ENCODE peak calls at places on chromosomes 16 and 17, in four cellular contexts. B is A549, O is B cell, H is IMR-90. T is an unnamed sample.

GRCh38 chr16:56332464-56333079 is 92.8 kb downstream of the AMFR start:
- DNase-seq in B (peak), H (peak), O (no peak), T (peak)

GRCh38 chr17:41061969-41062368 is 2.1 kb upstream of the KRTAP2-3 start:
- DNase-seq in B (peak), O (no peak), H (peak), T (no peak)

GRCh38 chr17:37821025-37821713 is 76.3 kb upstream of the HNF1B start:
- DNase-seq in B (no peak), H (peak), O (no peak), T (no peak)

GRCh38 chr16:15509593-15510520 is 75.5 kb downstream of the BMERB1 start:
- DNase-seq in O (no peak), B (peak), H (peak), T (no peak)

GRCh38 chr17:27323538-27324212 is 29.8 kb downstream of the WSB1 start:
- DNase-seq in H (peak), O (no peak), B (peak), T (no peak)

GRCh38 chr16:17777461-17777863 is 306.7 kb upstream of the XYLT1 start:
- DNase-seq in H (peak), B (no peak), O (no peak), T (no peak)

GRCh38 chr17:156094-156621 is 18.8 kb downstream of the SCGB1C2 start:
- DNase-seq in H (no peak), O (no peak), B (no peak), T (no peak)

GRCh38 chr17:4074831-4075495 is 67.9 kb downstream of the ZZEF1 start:
- DNase-seq in B (peak), H (peak), O (peak), T (peak)

GRCh38 chr16:88616320-88616719 is 22.1 kb upstream of the IL17C start:
- DNase-seq in B (no peak), H (no peak), O (no peak), T (no peak)

GRCh38 chr17:16456770-16457316 is 35.1 kb downstream of the LRRC75A start:
- DNase-seq in B (no peak), O (no peak), H (no peak), T (no peak)

GRCh38 chr17:1714488-1714979 is 4.4 kb upstream of the TLCD2 start:
- DNase-seq in H (peak), B (peak), O (no peak), T (no peak)

GRCh38 chr17:14741516-14741915 is 440.6 kb downstream of the HS3ST3B1 start:
- DNase-seq in B (peak), O (no peak), H (peak), T (no peak)

GRCh38 chr17:41500131-41500911 is 5.1 kb downstream of the KRT13 start:
- DNase-seq in B (peak), H (peak), O (no peak), T (no peak)

GRCh38 chr17:70136131-70136530 is 33.2 kb upstream of the KCNJ2 start:
- DNase-seq in H (no peak), O (no peak), B (no peak), T (no peak)

GRCh38 chr17:42675348-42675983 is 1.3 kb downstream of the PLEKHH3 start:
- DNase-seq in O (no peak), H (no peak), B (no peak), T (no peak)

GRCh38 chr17:42675984-42676423 is 790 bp downstream of the PLEKHH3 start:
- DNase-seq in B (peak), H (peak), O (no peak), T (no peak)

GRCh38 chr17:42674755-42675347 is 1.9 kb downstream of the PLEKHH3 start:
- DNase-seq in B (no peak), O (no peak), H (no peak), T (no peak)

GRCh38 chr17:42673266-42673884 is 3.4 kb downstream of the PLEKHH3 start:
- DNase-seq in B (no peak), O (no peak), H (no peak), T (no peak)

GRCh38 chr17:42673885-42674754 is 2.7 kb downstream of the PLEKHH3 start:
- DNase-seq in O (peak), H (peak), B (peak), T (peak)
- TF ChIP-seq CTCF in O (peak), H (peak), B (peak), T (peak)

GRCh38 chr16:4309833-4310266 is 6.0 kb upstream of the GLIS2 start:
- DNase-seq in H (peak), B (peak), O (peak), T (no peak)
- TF ChIP-seq CTCF in H (peak), B (peak), O (peak), T (peak)

DNA sequence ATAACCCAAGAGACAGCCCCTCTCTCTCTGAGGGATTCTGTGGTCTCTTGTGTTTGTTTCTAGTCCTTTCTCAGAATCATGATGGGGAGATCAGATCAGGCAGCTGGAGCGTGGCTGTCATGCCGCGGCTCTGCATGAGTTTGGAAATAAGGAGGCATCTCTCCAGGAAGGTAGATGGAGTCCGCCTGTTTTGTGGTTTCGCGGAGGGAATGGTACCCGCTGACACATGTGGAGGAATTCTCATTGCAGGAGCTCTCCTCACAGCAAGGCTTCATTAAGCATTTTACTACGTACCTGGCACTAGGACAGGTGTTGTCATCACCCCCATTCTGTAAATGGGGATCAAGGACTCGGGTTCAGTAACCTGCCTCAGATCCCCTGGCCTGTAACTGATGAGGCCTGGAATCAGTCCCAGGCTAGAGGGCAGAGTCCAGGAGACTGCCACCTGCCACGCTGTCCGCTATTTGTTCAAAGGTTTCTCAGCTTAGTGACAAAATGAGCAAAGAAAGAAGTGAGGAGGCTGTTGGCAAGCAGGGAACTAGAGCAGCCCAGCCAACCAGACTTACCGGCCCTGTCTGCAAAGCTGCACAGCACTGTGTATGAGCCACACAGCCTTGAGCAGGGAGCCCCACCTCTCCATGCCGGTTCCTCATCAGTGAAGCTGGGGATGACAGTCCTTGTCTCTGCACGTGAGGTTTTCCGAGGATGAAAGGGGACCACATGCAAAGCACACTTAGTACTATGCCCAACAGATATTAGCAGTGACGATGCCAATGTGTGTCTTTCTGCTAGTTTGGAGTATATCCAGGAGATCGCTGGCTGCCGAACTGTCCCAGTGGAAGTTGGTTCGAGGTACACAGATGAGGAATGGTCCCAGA is 11.0 kb downstream of the KDM8 start:
- DNase-seq in O (no peak), H (no peak), B (no peak), T (no peak)
- TF ChIP-seq CTCF in O (no peak), H (no peak), B (no peak), T (no peak)

DNA sequence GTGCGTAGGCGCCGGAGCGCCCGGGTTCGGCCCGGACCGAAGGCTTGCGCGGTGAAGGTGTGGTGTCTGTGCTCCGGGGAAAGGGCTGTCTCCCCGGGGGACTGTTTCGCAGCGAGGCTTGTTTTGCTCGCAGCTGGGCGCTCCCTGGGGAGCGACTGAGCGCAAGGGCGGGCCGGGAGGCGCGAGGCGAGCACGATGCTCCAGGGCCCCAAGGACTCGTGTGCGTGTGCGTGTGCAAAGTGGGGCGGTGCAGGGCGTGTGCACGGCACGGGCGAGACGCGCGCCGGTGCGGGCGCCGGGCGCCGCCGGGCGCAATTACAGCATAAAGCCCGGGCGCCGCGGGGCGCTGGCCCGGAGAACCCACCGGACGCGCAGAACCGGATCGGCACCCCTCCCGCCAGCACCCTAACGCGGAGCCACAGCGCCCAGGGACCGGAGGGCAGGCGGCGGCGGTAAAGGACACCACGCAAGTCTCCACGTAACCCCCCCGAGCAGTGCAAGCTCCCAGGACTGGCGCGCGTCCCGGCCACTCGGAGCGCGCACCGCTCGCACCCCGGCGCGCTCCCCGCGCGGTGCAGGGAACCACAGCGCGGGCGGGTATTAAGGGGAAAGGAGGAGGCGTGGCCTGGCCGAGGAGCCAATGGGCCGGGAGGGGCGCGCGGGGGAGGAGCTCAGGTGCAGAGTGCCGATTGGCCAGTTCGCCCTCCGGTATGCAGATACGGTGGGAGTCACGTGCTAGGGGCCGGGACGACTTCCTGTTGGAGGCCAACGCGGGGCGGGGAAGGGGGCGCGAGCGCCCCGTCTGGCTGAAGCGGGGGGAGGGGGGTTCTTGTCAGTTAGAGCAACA is at the start of gene TNRC6C:
- DNase-seq in O (peak), H (peak), B (peak), T (peak)
- TF ChIP-seq CTCF in O (no peak), H (peak), B (peak), T (no peak)